ENCODE peak calls at places on chromosomes 11 and 22, in eight cellular contexts. H is brain microvascular endothelial cell, C is fibroblast of villous mesenchyme, Q is pancreas, E is tibial artery, A is fibroblast of mammary gland, R is ovary, W is GM12865. O is an unnamed sample.

GRCh38 chr11:113447621-113448310 is 27.4 kb downstream of the DRD2 start:
- DNase-seq in A (peak), E (no peak), C (peak), Q (no peak), R (no peak), H (peak), W (peak), O (no peak)

GRCh38 chr22:30324008-30324730 is 2.6 kb downstream of the TBC1D10A start:
- DNase-seq in Q (no peak), C (peak), W (peak), R (no peak), H (no peak), E (peak), A (peak), O (no peak)

GRCh38 chr22:37907036-37907954 is 1.2 kb downstream of the MICALL1 start:
- DNase-seq in E (no peak), W (no peak), R (no peak), A (peak), Q (no peak), H (no peak), C (peak), O (no peak)

GRCh38 chr22:22348127-22348814 is 103.7 kb downstream of the VPREB1 start:
- DNase-seq in H (no peak), C (no peak), R (no peak), W (peak), A (no peak), Q (no peak), E (no peak), O (no peak)

GRCh38 chr11:63847363-63847762 is 8.5 kb downstream of the MARK2 start:
- DNase-seq in E (no peak), Q (peak), R (no peak), A (no peak), C (no peak), H (no peak), W (no peak), O (no peak)

GRCh38 chr11:33377852-33378385 is 120.7 kb downstream of the HIPK3 start:
- DNase-seq in A (peak), H (no peak), C (no peak), Q (no peak), R (no peak), W (no peak), E (no peak), O (no peak)

GRCh38 chr11:121664144-121664543 is 211.4 kb upstream of the SORL1-AS1 start:
- DNase-seq in A (no peak), Q (no peak), H (no peak), C (no peak), R (no peak), W (no peak), E (no peak), O (no peak)

GRCh38 chr11:72141066-72141465 is 5.5 kb downstream of the FOLR3 start:
- DNase-seq in A (peak), R (no peak), C (peak), W (no peak), H (peak), E (no peak), Q (no peak), O (peak)

GRCh38 chr11:78656984-78657383 is 82.3 kb upstream of the NARS2 start:
- DNase-seq in A (no peak), E (no peak), W (no peak), C (no peak), Q (no peak), H (no peak), R (no peak), O (no peak)

GRCh38 chr22:24812950-24813349 is 6.9 kb downstream of the SGSM1 start:
- DNase-seq in H (no peak), A (no peak), R (no peak), Q (no peak), W (no peak), C (no peak), E (no peak), O (no peak)

GRCh38 chr11:72379384-72380131 is 54.8 kb downstream of the CLPB start:
- DNase-seq in Q (no peak), W (no peak), H (no peak), R (no peak), A (peak), E (no peak), C (no peak), O (no peak)

GRCh38 chr11:126480410-126481302 is 125.2 kb downstream of the ST3GAL4 start:
- DNase-seq in W (peak), Q (peak), C (peak), E (peak), H (peak), A (peak), R (peak), O (peak)

GRCh38 chr22:39457546-39458442 is 982 bp downstream of the MGAT3 start:
- DNase-seq in R (no peak), H (no peak), Q (no peak), E (no peak), A (no peak), C (no peak), W (peak), O (no peak)
- H3K4me3 ChIP-seq in R (peak), H (peak), Q (no peak), E (peak), A (no peak), C (peak), W (peak), O (peak)

GRCh38 chr11:8230178-8230859 is 33.4 kb downstream of the LMO1 start:
- DNase-seq in E (no peak), H (no peak), C (no peak), W (no peak), Q (no peak), A (no peak), R (no peak), O (no peak)
- TF ChIP-seq CTCF in E (no peak), H (no peak), C (no peak), W (no peak), Q (no peak), A (no peak), R (no peak), O (no peak)

GRCh38 chr22:50184541-50185383 is 951 bp upstream of the TRABD start:
- DNase-seq in C (no peak), W (no peak), E (no peak), Q (peak), A (no peak), R (peak), H (no peak), O (no peak)
- H3K4me3 ChIP-seq in C (peak), W (peak), E (peak), Q (no peak), A (peak), R (peak), H (peak), O (peak)

GRCh38 chr11:31798057-31799035 is 12.8 kb downstream of the PAX6 start:
- DNase-seq in E (no peak), H (no peak), A (no peak), R (no peak), Q (no peak), C (no peak), W (peak), O (no peak)
- TF ChIP-seq CTCF in E (no peak), H (peak), A (peak), R (no peak), Q (no peak), C (peak), W (peak), O (peak)